ENCODE peak calls at places on chromosomes 7 and 10, in four cellular contexts. One of them, this sample, is unnamed.

GRCh38 chr7:1234794-1235500 is 2.3 kb downstream of the UNCX start:
- DNase-seq in neural progenitor cell: peak; percentile 90
- DNase-seq in endodermal cell: peak; percentile 85
- DNase-seq in aorta: peak; percentile 33
- DNase-seq in this sample: no peak

GRCh38 chr7:119643558-119643957 is 629.4 kb upstream of the KCND2 start:
- DNase-seq in endodermal cell: no peak
- DNase-seq in aorta: no peak
- DNase-seq in neural progenitor cell: no peak
- DNase-seq in this sample: no peak

GRCh38 chr10:69869291-69869841 is 67.7 kb downstream of the COL13A1 start:
- DNase-seq in neural progenitor cell: no peak
- DNase-seq in endodermal cell: no peak
- DNase-seq in aorta: no peak
- DNase-seq in this sample: no peak

GRCh38 chr7:155234950-155235789 is 62.5 kb upstream of the INSIG1 start:
- DNase-seq in neural progenitor cell: no peak
- DNase-seq in endodermal cell: no peak
- DNase-seq in aorta: peak; percentile 11
- DNase-seq in this sample: no peak

GRCh38 chr7:140646931-140647647 is 6.5 kb upstream of the DENND2A start:
- DNase-seq in neural progenitor cell: peak; percentile 82
- DNase-seq in aorta: no peak
- DNase-seq in endodermal cell: peak; percentile 92
- DNase-seq in this sample: no peak

GRCh38 chr10:116690356-116691078 is 51.8 kb downstream of the HSPA12A start:
- DNase-seq in endodermal cell: peak; percentile 83
- DNase-seq in aorta: no peak
- DNase-seq in neural progenitor cell: peak; percentile 72
- DNase-seq in this sample: no peak

GRCh38 chr10:86758231-86759072 is 2.0 kb downstream of the BMPR1A start:
- DNase-seq in endodermal cell: no peak
- DNase-seq in aorta: no peak
- DNase-seq in neural progenitor cell: no peak
- DNase-seq in this sample: no peak

GRCh38 chr7:119640861-119641260 is 632.1 kb upstream of the KCND2 start:
- DNase-seq in endodermal cell: peak; percentile 35
- DNase-seq in aorta: no peak
- DNase-seq in neural progenitor cell: no peak
- DNase-seq in this sample: no peak

GRCh38 chr7:98283127-98283886 is 1.8 kb downstream of the BRI3 start:
- DNase-seq in neural progenitor cell: no peak
- DNase-seq in aorta: peak; percentile 81
- DNase-seq in endodermal cell: no peak
- DNase-seq in this sample: no peak

GRCh38 chr7:151483700-151483960 is 36.1 kb downstream of the RHEB start:
- DNase-seq in neural progenitor cell: no peak
- DNase-seq in endodermal cell: no peak
- DNase-seq in aorta: no peak
- DNase-seq in this sample: no peak

GRCh38 chr7:141409911-141410329 is 141.3 kb upstream of the AGK start:
- DNase-seq in neural progenitor cell: peak; percentile 81
- DNase-seq in aorta: no peak
- DNase-seq in endodermal cell: peak; percentile 62
- DNase-seq in this sample: no peak

GRCh38 chr10:87765666-87766376 is 52.2 kb downstream of the ATAD1 start:
- DNase-seq in neural progenitor cell: no peak
- DNase-seq in aorta: no peak
- DNase-seq in endodermal cell: no peak
- DNase-seq in this sample: no peak

GRCh38 chr7:109497053-109497452 is 927.4 kb downstream of the DNAJB9 start:
- DNase-seq in endodermal cell: no peak
- DNase-seq in aorta: no peak
- DNase-seq in neural progenitor cell: no peak
- DNase-seq in this sample: no peak

GRCh38 chr7:98281757-98282652 is 519 bp downstream of the BRI3 start:
- DNase-seq in endodermal cell: no peak
- DNase-seq in aorta: peak; percentile 71
- DNase-seq in neural progenitor cell: peak; percentile 52
- DNase-seq in this sample: peak; percentile 29

GRCh38 chr10:46232084-46232483 is 54.7 kb upstream of the ANTXRL start:
- DNase-seq in aorta: no peak
- DNase-seq in endodermal cell: peak; percentile 28
- DNase-seq in neural progenitor cell: no peak
- DNase-seq in this sample: no peak

GRCh38 chr10:69056536-69057260 is 31.2 kb upstream of the SRGN start:
- DNase-seq in endodermal cell: no peak
- DNase-seq in neural progenitor cell: no peak
- DNase-seq in aorta: no peak
- DNase-seq in this sample: no peak

GRCh38 chr10:97180986-97181385 is 4.8 kb downstream of the SLIT1 start:
- DNase-seq in neural progenitor cell: no peak
- DNase-seq in aorta: no peak
- DNase-seq in endodermal cell: no peak
- DNase-seq in this sample: no peak

GRCh38 chr7:151616443-151617213 is 96.9 kb upstream of the RHEB start:
- DNase-seq in endodermal cell: no peak
- DNase-seq in neural progenitor cell: no peak
- DNase-seq in aorta: no peak
- DNase-seq in this sample: no peak

GRCh38 chr7:155722118-155722517 is 77.7 kb downstream of the RBM33 start:
- DNase-seq in neural progenitor cell: no peak
- DNase-seq in aorta: no peak
- DNase-seq in endodermal cell: no peak
- DNase-seq in this sample: no peak

GRCh38 chr7:146486519-146486918 is 369.9 kb downstream of the CNTNAP2 start:
- DNase-seq in neural progenitor cell: no peak
- DNase-seq in endodermal cell: no peak
- DNase-seq in aorta: no peak
- DNase-seq in this sample: no peak

GRCh38 chr7:157271315-157271990 is 65.4 kb upstream of the DNAJB6 start:
- DNase-seq in aorta: no peak
- DNase-seq in endodermal cell: no peak
- DNase-seq in neural progenitor cell: no peak
- DNase-seq in this sample: no peak

GRCh38 chr10:58326967-58327381 is 7.8 kb upstream of the UBE2D1 start:
- DNase-seq in endodermal cell: peak; percentile 72
- DNase-seq in aorta: peak; percentile 78
- DNase-seq in neural progenitor cell: no peak
- DNase-seq in this sample: no peak
- H3K27ac ChIP-seq in endodermal cell: no peak overlapping the region
- H3K27ac ChIP-seq in aorta: no peak overlapping the region
- H3K27ac ChIP-seq in neural progenitor cell: no peak overlapping the region
- H3K27ac ChIP-seq in this sample: no peak overlapping the region

GRCh38 chr10:132638130-132638515 is 100.5 kb downstream of the INPP5A start:
- DNase-seq in neural progenitor cell: no peak
- DNase-seq in endodermal cell: no peak
- DNase-seq in aorta: no peak
- DNase-seq in this sample: no peak
- H3K9me3 ChIP-seq in neural progenitor cell: no peaks in the 10 kb centered on the region
- H3K9me3 ChIP-seq in endodermal cell: peaks cover 4% of the 10 kb centered on the region
- H3K9me3 ChIP-seq in aorta: no peaks in the 10 kb centered on the region
- H3K9me3 ChIP-seq in this sample: no peaks in the 10 kb centered on the region

DNA sequence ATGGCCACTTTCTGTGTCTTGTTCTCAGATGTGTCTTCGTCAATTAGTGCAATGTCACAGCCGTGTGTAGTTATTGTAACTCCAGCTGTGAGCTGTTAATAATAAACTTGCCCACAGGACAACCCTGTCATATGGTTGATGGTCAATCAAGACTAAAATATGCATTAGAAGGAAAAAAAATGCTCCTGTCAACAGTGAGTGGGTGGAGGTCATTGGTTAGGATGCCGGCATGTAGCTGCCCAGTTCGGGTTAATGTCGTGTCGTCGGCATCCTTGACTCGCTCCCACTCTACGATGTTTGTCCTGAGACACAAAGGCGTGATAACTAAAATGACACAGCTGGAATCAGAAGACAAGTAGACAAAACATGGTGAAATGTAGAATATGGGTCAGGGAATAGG is 442.8 kb upstream of the NPVF start:
- DNase-seq in endodermal cell: no peak
- DNase-seq in aorta: no peak
- DNase-seq in neural progenitor cell: no peak
- DNase-seq in this sample: no peak
- H3K27ac ChIP-seq in endodermal cell: no peak overlapping the region
- H3K27ac ChIP-seq in aorta: no peak overlapping the region
- H3K27ac ChIP-seq in neural progenitor cell: no peak overlapping the region
- H3K27ac ChIP-seq in this sample: no peak overlapping the region

GRCh38 chr10:10519674-10520073 is 498.0 kb upstream of the CELF2 start:
- DNase-seq in aorta: no peak
- DNase-seq in endodermal cell: no peak
- DNase-seq in neural progenitor cell: no peak
- DNase-seq in this sample: no peak
- H3K9me3 ChIP-seq in aorta: no peaks in the 10 kb centered on the region
- H3K9me3 ChIP-seq in endodermal cell: no peaks in the 10 kb centered on the region
- H3K9me3 ChIP-seq in neural progenitor cell: no peaks in the 10 kb centered on the region
- H3K9me3 ChIP-seq in this sample: no peaks in the 10 kb centered on the region

GRCh38 chr10:132120734-132121510 is 55.2 kb downstream of the JAKMIP3 start:
- DNase-seq in endodermal cell: no peak
- DNase-seq in neural progenitor cell: no peak
- DNase-seq in aorta: peak; percentile 30
- DNase-seq in this sample: no peak
- H3K27ac ChIP-seq in endodermal cell: no peak overlapping the region
- H3K27ac ChIP-seq in neural progenitor cell: no peak overlapping the region
- H3K27ac ChIP-seq in aorta: no peak overlapping the region
- H3K27ac ChIP-seq in this sample: no peak overlapping the region

GRCh38 chr7:65276822-65277221 is 96.8 kb upstream of the ZNF92 start:
- DNase-seq in endodermal cell: no peak
- DNase-seq in neural progenitor cell: no peak
- DNase-seq in aorta: no peak
- DNase-seq in this sample: no peak
- H3K9me3 ChIP-seq in endodermal cell: peaks cover 18% of the 10 kb centered on the region
- H3K9me3 ChIP-seq in neural progenitor cell: no peaks in the 10 kb centered on the region
- H3K9me3 ChIP-seq in aorta: peaks cover 4% of the 10 kb centered on the region
- H3K9me3 ChIP-seq in this sample: no peaks in the 10 kb centered on the region